ENCODE peak calls at places on chromosome 14, in four cellular contexts. O, F, T and K are unnamed samples.

GRCh38 chr14:85534435-85534834 is 4.5 kb downstream of the FLRT2 start:
- DNase-seq in O (no peak), F (no peak), T (no peak), K (no peak)

GRCh38 chr14:105495990-105496830 is 5.2 kb downstream of the TEDC1 start:
- DNase-seq in O (no peak), F (no peak), T (no peak), K (peak; percentile 84)

GRCh38 chr14:104996483-104996882 is 10.9 kb downstream of the CLBA1 start:
- DNase-seq in O (no peak), F (no peak), T (no peak), K (no peak)

GRCh38 chr14:100790785-100791667 is 34.9 kb upstream of the MEG3 start:
- DNase-seq in O (no peak), F (no peak), T (no peak), K (no peak)

GRCh38 chr14:105445290-105445689 is 25.7 kb downstream of the MTA1 start:
- DNase-seq in O (no peak), F (no peak), T (no peak), K (peak; percentile 83)

GRCh38 chr14:93825235-93825553 is 36.9 kb upstream of the PRIMA1 start:
- DNase-seq in O (no peak), F (no peak), T (no peak), K (no peak)

GRCh38 chr14:102560436-102561261 is 31.8 kb upstream of the RCOR1 start:
- DNase-seq in O (no peak), F (no peak), T (no peak), K (no peak)

GRCh38 chr14:97584528-97584927 is 787.3 kb downstream of the VRK1 start:
- DNase-seq in O (no peak), F (no peak), T (no peak), K (no peak)

GRCh38 chr14:86481105-86481504 is 951.2 kb downstream of the FLRT2 start:
- DNase-seq in O (no peak), F (no peak), T (no peak), K (no peak)

GRCh38 chr14:34355584-34356266 is 106.3 kb downstream of the SPTSSA start:
- DNase-seq in O (no peak), F (no peak), T (no peak), K (peak; percentile 57)

GRCh38 chr14:59788176-59788575 is 82.4 kb downstream of the RTN1 start:
- DNase-seq in O (no peak), F (no peak), T (no peak), K (no peak)

GRCh38 chr14:61803755-61804154 is 41.5 kb downstream of the SNAPC1 start:
- DNase-seq in O (no peak), F (no peak), T (no peak), K (no peak)

GRCh38 chr14:32567543-32568384 is 238.7 kb downstream of the AKAP6 start:
- DNase-seq in O (no peak), F (no peak), T (no peak), K (no peak)

GRCh38 chr14:92644166-92644565 is 104.3 kb downstream of the LGMN start:
- DNase-seq in O (no peak), F (no peak), T (no peak), K (no peak)

GRCh38 chr14:62179367-62180018 is 417.3 kb downstream of the SNAPC1 start:
- DNase-seq in O (no peak), F (peak; percentile 75), T (peak; percentile 29), K (no peak)

GRCh38 chr14:73787760-73788508 is 63.7 kb upstream of the PTGR2 start:
- DNase-seq in O (no peak), F (no peak), T (no peak), K (no peak)

GRCh38 chr14:71036433-71036832 is 129.2 kb downstream of the PCNX1 start:
- DNase-seq in O (no peak), F (no peak), T (no peak), K (no peak)

GRCh38 chr14:70660967-70661871 is 19.5 kb downstream of the TTC9 start:
- DNase-seq in O (peak; percentile 50), F (no peak), T (no peak), K (no peak)

GRCh38 chr14:89378119-89378518 is 38.9 kb downstream of the FOXN3 start:
- DNase-seq in O (peak; percentile 9), F (no peak), T (no peak), K (peak; percentile 31)

GRCh38 chr14:70064111-70064885 is 124.5 kb downstream of the SLC8A3 start:
- DNase-seq in O (no peak), F (no peak), T (no peak), K (no peak)

GRCh38 chr14:34883954-34884353 is 8.8 kb upstream of the BAZ1A start:
- DNase-seq in O (no peak), F (no peak), T (no peak), K (no peak)

GRCh38 chr14:21257395-21258193 is 11.6 kb downstream of the HNRNPC start:
- DNase-seq in O (no peak), F (no peak), T (no peak), K (no peak)

GRCh38 chr14:26125039-26125438 is 472.8 kb downstream of the NOVA1 start:
- DNase-seq in O (no peak), F (no peak), T (no peak), K (no peak)